ENCODE peak calls at places on chromosome 22, in four cellular contexts. M is GM12878, U is H1, Z is HepG2. G is an unnamed sample.

GRCh38 chr22:44707752-44708151 is 5.7 kb downstream of the PRR5 start:
- DNase-seq in M (no peak), U (no peak), Z (no peak), G (no peak)

GRCh38 chr22:19717691-19718254 is 3.5 kb downstream of the SEPTIN5 start:
- DNase-seq in M (no peak), U (peak), Z (no peak), G (no peak)

GRCh38 chr22:19723990-19724827 is 870 bp downstream of the GP1BB start:
- DNase-seq in M (no peak), U (peak), Z (peak), G (peak)

GRCh38 chr22:29457730-29458129 is 19.3 kb downstream of the RFPL1 start:
- DNase-seq in M (peak), U (peak), Z (peak), G (peak)

GRCh38 chr22:44182591-44183588 is 2.2 kb downstream of the PARVG start:
- DNase-seq in M (no peak), U (no peak), Z (no peak), G (no peak)

GRCh38 chr22:49103314-49104052 is 724.2 kb downstream of the BRD1 start:
- DNase-seq in M (no peak), U (no peak), Z (no peak), G (peak)

GRCh38 chr22:38504731-38505594 is 1.1 kb downstream of the DDX17 start:
- DNase-seq in M (no peak), U (no peak), Z (peak), G (no peak)

GRCh38 chr22:37019309-37020191 is at the start of the genes MPST and TST:
- DNase-seq in M (no peak), U (peak), Z (peak), G (no peak)

GRCh38 chr22:24801906-24802504 is 4.0 kb upstream of the SGSM1 start:
- DNase-seq in M (no peak), U (no peak), Z (peak), G (no peak)

GRCh38 chr22:37329239-37330140 is 47.2 kb downstream of the CYTH4 start:
- DNase-seq in M (no peak), U (no peak), Z (no peak), G (no peak)

GRCh38 chr22:36734171-36735058 is 30.9 kb upstream of the CACNG2 start:
- DNase-seq in M (no peak), U (no peak), Z (no peak), G (no peak)

GRCh38 chr22:22928666-22929380 is 41.2 kb downstream of the IGLL5 start:
- DNase-seq in M (peak), U (no peak), Z (no peak), G (no peak)
- TF ChIP-seq SUZ12 in M (no peak), U (no peak), Z (no peak), G (no peak)

GRCh38 chr22:46773074-46773473 is 10.6 kb downstream of the TBC1D22A start:
- DNase-seq in M (no peak), U (no peak), Z (no peak), G (no peak)
- H3K4me3 ChIP-seq in M (peak), U (no peak), Z (no peak), G (no peak)

GRCh38 chr22:21626735-21627469 is 2.9 kb downstream of the YDJC start:
- DNase-seq in M (no peak), U (no peak), Z (no peak), G (no peak)
- TF ChIP-seq SUZ12 in M (no peak), U (no peak), Z (no peak), G (no peak)

GRCh38 chr22:30918761-30919160 is 49.8 kb downstream of the MORC2 start:
- DNase-seq in M (no peak), U (peak), Z (no peak), G (no peak)

GRCh38 chr22:30919973-30920372 is 48.6 kb downstream of the MORC2 start:
- DNase-seq in M (no peak), U (no peak), Z (no peak), G (no peak)

GRCh38 chr22:30922151-30922611 is 46.4 kb downstream of the MORC2 start:
- DNase-seq in M (peak), U (no peak), Z (no peak), G (no peak)

GRCh38 chr22:30921108-30921507 is 47.5 kb downstream of the MORC2 start:
- DNase-seq in M (no peak), U (peak), Z (no peak), G (no peak)

DNA sequence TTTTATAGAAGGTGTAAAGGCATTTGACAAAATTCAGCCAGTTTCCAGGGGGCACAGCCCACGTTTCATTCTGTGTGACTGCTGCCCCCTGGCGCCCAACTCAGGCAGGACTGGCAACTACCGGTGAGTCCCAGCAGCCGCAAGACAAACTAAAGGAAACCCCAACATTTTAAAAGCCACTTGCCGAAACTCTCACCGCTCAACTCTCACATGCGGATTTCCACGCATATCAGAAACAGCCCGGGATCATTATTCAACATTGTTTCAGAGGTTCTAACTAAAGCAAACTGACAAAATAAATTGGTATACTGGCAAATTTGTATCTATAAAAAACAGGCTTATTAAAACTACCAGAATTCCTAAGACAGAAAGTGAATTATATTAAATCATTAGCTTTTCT is 48.2 kb downstream of the MORC2 start:
- DNase-seq in M (peak), U (peak), Z (peak), G (peak)
- H3K4me3 ChIP-seq in M (peak), U (no peak), Z (no peak), G (no peak)

G was measured in NT2/D1.